ENCODE peak calls at places on chromosome 22, in four cellular contexts. A is activated CD4-positive, CD25-positive, alpha-beta regulatory T cell; F is activated CD4-positive, alpha-beta T cell treated with anti-CD3 and anti-CD28 coated beads for 48 hours; L is aorta. B is an unnamed sample.

GRCh38 chr22:27512283-27512761 is 289.2 kb downstream of the MN1 start:
- DNase-seq in L (peak), F (no peak), A (no peak), B (no peak)

GRCh38 chr22:46453006-46453828 is 84.2 kb downstream of the CELSR1 start:
- DNase-seq in A (no peak), F (no peak), L (no peak), B (no peak)

GRCh38 chr22:23533328-23533762 is 46.7 kb downstream of the IGLL1 start:
- DNase-seq in F (peak), A (no peak), L (peak), B (no peak)

GRCh38 chr22:48310740-48311139 is 1516.9 kb downstream of the BRD1 start:
- DNase-seq in L (no peak), F (no peak), A (no peak), B (no peak)

GRCh38 chr22:37920131-37920530 is 14.0 kb downstream of the MICALL1 start:
- DNase-seq in L (no peak), A (no peak), F (no peak), B (no peak)

GRCh38 chr22:47203554-47203991 is 441.1 kb downstream of the TBC1D22A start:
- DNase-seq in A (no peak), F (no peak), L (peak), B (no peak)

GRCh38 chr22:29254283-29254653 is 13.5 kb downstream of the RHBDD3 start:
- DNase-seq in A (no peak), L (no peak), F (no peak), B (no peak)

GRCh38 chr22:38824587-38824986 is 19.2 kb downstream of the NPTXR start:
- DNase-seq in L (no peak), A (no peak), F (peak), B (no peak)

GRCh38 chr22:48494968-48495750 is 1332.5 kb downstream of the BRD1 start:
- DNase-seq in F (no peak), A (no peak), L (peak), B (no peak)

GRCh38 chr22:47123006-47123826 is 360.8 kb downstream of the TBC1D22A start:
- DNase-seq in L (peak), F (no peak), A (no peak), B (no peak)

GRCh38 chr22:49826603-49827306 is 918 bp downstream of the BRD1 start:
- DNase-seq in L (peak), A (no peak), F (peak), B (no peak)

B was measured in GOT3.